ENCODE peak calls at places on chromosome 5, in seven cellular contexts. P is IMR-90, N is mesendoderm, D is mesenchymal stem cell, U is neuronal stem cell, E is H1, J is trophoblast cell. L is an unnamed sample.

GRCh38 chr5:16931334-16932110 is 4.6 kb downstream of the MYO10 start:
- DNase-seq in N (no peak), E (no peak), D (no peak), P (no peak), J (no peak), U (no peak), L (no peak)

GRCh38 chr5:54902817-54903473 is 82.4 kb downstream of the ESM1 start:
- DNase-seq in U (no peak), N (no peak), P (peak; percentile 41), E (no peak), D (peak; percentile 86), J (no peak), L (no peak)

GRCh38 chr5:125023673-125024072 is 277.2 kb upstream of the ZNF608 start:
- DNase-seq in D (no peak), U (no peak), E (no peak), J (no peak), P (peak; percentile 39), N (no peak), L (no peak)

GRCh38 chr5:153783278-153783677 is 255.4 kb downstream of the FAM114A2 start:
- DNase-seq in D (no peak), N (peak; percentile 97), E (no peak), U (peak; percentile 9), J (no peak), P (no peak), L (no peak)

GRCh38 chr5:53438486-53439472 is 41.6 kb upstream of the FST start:
- DNase-seq in D (no peak), J (no peak), U (no peak), N (no peak), P (peak; percentile 66), E (no peak), L (no peak)

GRCh38 chr5:91486638-91487037 is 103.5 kb upstream of the ARRDC3 start:
- DNase-seq in U (no peak), N (no peak), P (peak; percentile 23), D (peak; percentile 22), J (no peak), E (no peak), L (no peak)

GRCh38 chr5:138468133-138468965 is 3.1 kb downstream of the EGR1 start:
- DNase-seq in P (peak; percentile 54), N (no peak), J (no peak), E (no peak), D (peak; percentile 88), U (no peak), L (no peak)

GRCh38 chr5:113526421-113526820 is 12.9 kb downstream of the YTHDC2 start:
- DNase-seq in D (no peak), N (peak; percentile 28), U (peak; percentile 11), J (no peak), P (no peak), E (no peak), L (no peak)

GRCh38 chr5:127561254-127561653 is 43.8 kb downstream of the PRRC1 start:
- DNase-seq in P (peak; percentile 77), D (peak; percentile 65), E (no peak), N (peak; percentile 22), J (no peak), U (no peak), L (no peak)

GRCh38 chr5:34535433-34535832 is 120.7 kb upstream of the RAI14 start:
- DNase-seq in D (no peak), E (no peak), U (no peak), P (no peak), N (no peak), J (no peak), L (no peak)

GRCh38 chr5:180784497-180785097 is 18.0 kb downstream of the MGAT1 start:
- DNase-seq in N (peak; percentile 84), E (no peak), J (peak; percentile 52), U (no peak), D (peak; percentile 83), P (peak; percentile 87), L (peak; percentile 80)

GRCh38 chr5:19928556-19929421 is 59.2 kb downstream of the CDH18 start:
- DNase-seq in D (peak; percentile 93), J (no peak), E (no peak), N (peak; percentile 29), U (no peak), P (peak; percentile 92), L (no peak)

GRCh38 chr5:20113031-20113685 is 125.2 kb upstream of the CDH18 start:
- DNase-seq in D (no peak), P (no peak), N (no peak), J (no peak), U (no peak), E (no peak), L (no peak)

GRCh38 chr5:149114403-149115312 is 26.6 kb upstream of the ABLIM3 start:
- DNase-seq in P (peak; percentile 84), E (no peak), D (peak; percentile 86), J (peak; percentile 81), N (peak; percentile 88), U (peak; percentile 63), L (peak; percentile 78)

GRCh38 chr5:140725799-140726471 is 25.7 kb downstream of the ZMAT2 start:
- DNase-seq in D (peak; percentile 98), J (peak; percentile 97), E (peak; percentile 80), N (peak; percentile 89), P (peak; percentile 94), U (peak; percentile 68), L (peak; percentile 88)

GRCh38 chr5:74275204-74275992 is 365.1 kb downstream of the ENC1 start:
- DNase-seq in D (no peak), J (no peak), N (no peak), U (no peak), P (no peak), E (no peak), L (no peak)

GRCh38 chr5:97666767-97667166 is 483.7 kb upstream of the RIOK2 start:
- DNase-seq in N (no peak), D (no peak), U (no peak), P (no peak), E (no peak), J (no peak), L (no peak)

GRCh38 chr5:112125910-112126309 is 293.2 kb downstream of the EPB41L4A start:
- DNase-seq in J (no peak), U (no peak), E (no peak), D (no peak), P (peak; percentile 40), N (no peak), L (no peak)

GRCh38 chr5:34791761-34792244 is 47.2 kb upstream of the TTC23L start:
- DNase-seq in P (peak; percentile 81), N (no peak), D (peak; percentile 91), E (no peak), U (no peak), J (peak; percentile 66), L (no peak)

DNA sequence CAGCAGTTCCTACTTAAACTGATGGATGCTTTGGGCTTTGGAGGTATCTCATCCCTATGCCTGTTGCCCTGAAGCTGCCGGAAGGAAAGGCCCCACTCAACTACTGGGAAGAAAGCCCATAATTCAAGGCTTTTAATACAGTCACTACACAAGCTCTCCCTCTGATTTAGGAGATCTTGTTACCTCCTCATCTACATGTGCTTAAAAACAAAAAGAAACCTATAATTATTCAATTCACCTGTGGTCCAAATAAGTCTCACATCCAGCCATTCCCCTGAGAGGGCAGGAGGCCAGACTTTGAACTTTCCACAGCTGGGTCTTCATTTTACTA is 715 bp upstream of the LEAP2 start:
- DNase-seq in N (no peak), J (no peak), U (no peak), P (no peak), D (no peak), E (no peak), L (no peak)
- H3K27ac ChIP-seq in N (no peak overlapping the region), J (no peak overlapping the region), U (no peak overlapping the region), P (no peak overlapping the region), D (no peak overlapping the region), E (no peak overlapping the region), L (no peak overlapping the region)

GRCh38 chr5:60131504-60131903 is 238.0 kb upstream of the PDE4D start:
- DNase-seq in D (no peak), E (no peak), N (no peak), P (no peak), U (no peak), J (no peak), L (no peak)

GRCh38 chr5:60125636-60126035 is 232.1 kb upstream of the PDE4D start:
- DNase-seq in E (no peak), U (no peak), N (no peak), D (no peak), P (no peak), J (no peak), L (no peak)
- H4K8ac ChIP-seq in E (no peak overlapping the region), U (no peak overlapping the region), N (no peak overlapping the region), D (no peak overlapping the region), P (no peak overlapping the region), J (no peak overlapping the region), L (no peak overlapping the region)

DNA sequence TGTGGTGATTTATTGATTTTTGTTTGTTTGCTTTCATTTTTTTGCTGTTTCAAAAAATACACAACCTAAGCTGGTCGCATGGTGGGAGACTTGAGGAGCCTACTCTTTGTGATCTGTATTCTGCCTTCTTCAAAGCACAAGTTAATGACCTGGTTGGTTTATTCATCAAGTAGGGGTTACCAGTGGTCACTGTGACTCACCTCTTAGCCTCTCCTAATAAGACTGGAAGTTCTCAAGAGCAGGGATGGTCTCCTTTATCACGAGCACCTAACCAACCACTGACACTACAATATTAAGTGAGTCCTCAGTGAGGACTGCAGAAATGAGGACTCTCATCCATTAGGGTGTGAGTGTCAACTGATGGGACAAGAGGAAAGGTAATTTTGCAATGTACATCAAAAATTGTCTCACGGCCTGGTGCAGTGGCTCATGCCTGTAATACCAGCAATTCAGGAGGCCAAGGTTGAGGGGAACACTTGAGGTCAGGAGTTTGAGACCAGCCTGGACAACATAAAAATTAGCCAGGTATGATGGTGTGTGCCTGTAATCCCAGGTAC is 13.6 kb upstream of the MTMR12 start:
- DNase-seq in P (peak; percentile 68), E (no peak), D (peak; percentile 45), U (no peak), N (no peak), J (no peak), L (no peak)
- H3K4me2 ChIP-seq in P (no peak overlapping the region), E (no peak overlapping the region), D (no peak overlapping the region), U (no peak overlapping the region), N (no peak overlapping the region), J (no peak overlapping the region), L (no peak overlapping the region)

DNA sequence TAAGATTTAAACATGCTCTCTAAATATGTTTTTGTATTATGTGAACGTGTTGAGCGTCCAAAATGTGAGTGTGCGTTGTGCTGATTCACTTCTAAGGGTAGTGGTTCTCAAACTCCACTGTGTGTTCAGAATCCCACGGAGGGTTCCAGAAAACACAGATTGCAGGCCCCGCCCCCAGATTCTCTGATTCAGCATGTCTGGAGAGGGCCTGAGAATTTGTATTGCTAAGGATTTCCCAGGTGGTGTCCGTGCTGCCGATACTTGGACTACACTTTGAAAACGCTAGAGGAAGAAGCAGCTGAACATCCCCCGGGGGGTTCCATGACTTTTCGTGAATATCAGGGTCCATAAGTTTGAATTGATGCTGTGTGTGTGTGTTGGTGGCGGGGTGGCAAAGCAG is 1043.2 kb upstream of the WWC1 start:
- DNase-seq in P (no peak), D (no peak), J (no peak), E (no peak), U (no peak), N (no peak), L (no peak)
- H3K27ac ChIP-seq in P (no peak overlapping the region), D (no peak overlapping the region), J (no peak overlapping the region), E (no peak overlapping the region), U (no peak overlapping the region), N (no peak overlapping the region), L (no peak overlapping the region)

GRCh38 chr5:179260324-179261070 is 84.8 kb downstream of the ADAMTS2 start:
- DNase-seq in J (no peak), U (no peak), N (no peak), E (no peak), D (no peak), P (no peak), L (no peak)
- H4K8ac ChIP-seq in J (no peak overlapping the region), U (no peak overlapping the region), N (no peak overlapping the region), E (no peak overlapping the region), D (no peak overlapping the region), P (no peak overlapping the region), L (no peak overlapping the region)